ENCODE peak calls at places on chromosomes 3 and 15, in four cellular contexts. O is HepG2, P is tibial nerve, H is right lobe of liver. L is an unnamed sample.

GRCh38 chr15:62607643-62608042 is 434.9 kb upstream of the TPM1 start:
- DNase-seq in O (no peak), P (no peak), H (no peak), L (no peak)

GRCh38 chr3:5037828-5038227 is 58.6 kb downstream of the BHLHE40 start:
- DNase-seq in O (no peak), P (no peak), H (no peak), L (no peak)

GRCh38 chr3:155270485-155271342 is 22.8 kb downstream of the STRIT1 start:
- DNase-seq in O (no peak), P (no peak), H (no peak), L (no peak)

GRCh38 chr3:12495749-12496452 is 11.6 kb downstream of the TSEN2 start:
- DNase-seq in O (no peak), P (no peak), H (no peak), L (no peak)

GRCh38 chr15:42141246-42141645 is 15.2 kb downstream of the PLA2G4F start:
- DNase-seq in O (no peak), P (no peak), H (peak), L (no peak)

GRCh38 chr15:95911570-95912279 is 418.8 kb upstream of the NR2F2 start:
- DNase-seq in O (peak), P (no peak), H (no peak), L (no peak)

GRCh38 chr15:26767169-26767670 is 5.6 kb downstream of the GABRB3 start:
- DNase-seq in O (no peak), P (no peak), H (no peak), L (no peak)

GRCh38 chr15:62853833-62854210 is 188.7 kb upstream of the TPM1 start:
- DNase-seq in O (peak), P (no peak), H (no peak), L (peak)

DNA sequence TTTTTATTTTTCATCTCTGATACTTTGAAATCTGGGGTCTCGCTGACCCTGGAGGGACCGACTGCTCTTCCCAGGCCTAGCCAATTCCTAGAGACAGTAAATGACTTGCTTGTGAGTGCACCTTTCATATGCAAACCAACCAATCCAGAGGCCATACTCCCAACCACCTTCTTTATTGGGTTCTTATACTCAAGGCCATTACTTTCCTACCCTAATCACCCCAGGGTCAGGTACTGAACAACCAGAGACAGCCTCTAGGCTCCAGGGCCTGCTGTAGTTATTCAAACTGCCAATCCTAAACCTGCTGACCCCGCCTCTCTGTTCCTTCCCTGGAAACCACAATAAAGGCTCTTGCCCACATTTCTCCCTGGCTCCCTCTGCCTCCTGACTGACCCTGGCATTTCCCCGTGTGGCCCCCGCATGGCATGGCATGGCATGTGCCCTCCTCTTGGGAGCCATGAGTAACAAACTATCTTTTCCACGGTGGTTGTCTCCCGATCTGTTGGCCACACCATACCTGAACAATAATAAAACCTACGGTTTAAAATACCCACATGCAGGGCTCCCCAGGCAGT is 42.9 kb downstream of the ADCY5 start:
- DNase-seq in O (no peak), P (no peak), H (no peak), L (no peak)
- H3K27ac ChIP-seq in O (no peak), P (peak), H (peak), L (peak)

DNA sequence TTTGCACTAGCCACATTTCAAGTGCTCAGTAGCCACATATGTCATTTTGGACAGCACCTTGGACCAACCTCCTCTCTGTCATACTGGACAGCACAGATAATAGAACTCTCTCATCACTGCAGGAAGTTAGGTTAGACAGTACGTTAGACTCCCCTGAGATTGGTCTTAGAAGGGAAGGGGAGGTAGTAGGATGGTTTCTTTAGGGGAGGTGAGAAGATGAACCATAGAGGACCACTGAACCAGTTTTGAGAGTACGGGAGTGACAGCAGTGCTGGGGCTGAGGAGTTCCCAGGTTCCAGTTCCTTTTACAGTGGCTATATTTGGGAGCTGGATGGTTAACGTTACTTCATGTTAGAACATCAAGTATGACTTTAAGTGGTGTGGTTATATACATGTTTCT is 7.8 kb downstream of the LRCH3 start:
- DNase-seq in O (no peak), P (no peak), H (no peak), L (no peak)
- H3K4me3 ChIP-seq in O (no peak), P (no peak), H (no peak), L (no peak)

GRCh38 chr3:111769110-111769509 is 90.0 kb upstream of the PHLDB2 start:
- DNase-seq in O (peak), P (peak), H (peak), L (no peak)
- H3K27ac ChIP-seq in O (peak), P (peak), H (peak), L (no peak)

GRCh38 chr15:74200394-74200793 is 2.2 kb downstream of the STRA6 start:
- DNase-seq in O (no peak), P (peak), H (no peak), L (peak)

GRCh38 chr15:74199293-74199645 is 3.3 kb downstream of the STRA6 start:
- DNase-seq in O (no peak), P (no peak), H (no peak), L (no peak)

GRCh38 chr15:74201656-74202420 is 749 bp downstream of the STRA6 start:
- DNase-seq in O (no peak), P (no peak), H (no peak), L (no peak)

GRCh38 chr15:74202461-74203401 is at the start of gene STRA6:
- DNase-seq in O (peak), P (no peak), H (no peak), L (no peak)

GRCh38 chr15:74200871-74201419 is 1.6 kb downstream of the STRA6 start:
- DNase-seq in O (no peak), P (peak), H (no peak), L (no peak)
- H3K4me3 ChIP-seq in O (no peak), P (no peak), H (no peak), L (no peak)

GRCh38 chr3:124824286-124824915 is 62.8 kb downstream of the ITGB5 start:
- DNase-seq in O (no peak), P (no peak), H (no peak), L (no peak)

GRCh38 chr3:124829175-124829818 is 57.9 kb downstream of the ITGB5 start:
- DNase-seq in O (no peak), P (peak), H (no peak), L (no peak)

GRCh38 chr3:124829819-124830554 is 57.2 kb downstream of the ITGB5 start:
- DNase-seq in O (peak), P (no peak), H (no peak), L (no peak)

GRCh38 chr3:124823648-124824047 is 63.5 kb downstream of the ITGB5 start:
- DNase-seq in O (no peak), P (no peak), H (no peak), L (no peak)

DNA sequence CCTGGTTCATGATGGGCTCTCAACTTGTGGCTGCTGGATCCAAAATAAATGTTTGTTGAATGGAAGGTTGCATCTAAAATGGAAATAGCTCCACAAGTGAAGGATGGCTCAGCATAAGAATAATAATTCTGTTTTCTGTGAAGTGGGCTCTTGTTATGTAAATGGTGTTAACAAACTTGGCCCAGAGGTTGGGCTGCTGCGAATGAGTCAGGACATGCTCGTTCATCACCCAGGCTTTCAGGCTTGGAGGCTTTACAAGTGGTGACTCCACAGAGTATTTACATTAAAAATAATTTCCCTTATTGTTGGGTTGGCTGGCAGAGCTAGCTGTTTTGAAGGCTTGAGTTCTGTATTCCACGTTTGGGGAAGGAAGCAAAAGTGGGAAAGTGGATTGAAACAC is 60.5 kb downstream of the ITGB5 start:
- DNase-seq in O (no peak), P (no peak), H (no peak), L (peak)
- H3K27ac ChIP-seq in O (no peak), P (no peak), H (no peak), L (peak)

GRCh38 chr3:39105687-39106063 is 1.8 kb downstream of the GORASP1 start:
- DNase-seq in O (no peak), P (no peak), H (no peak), L (no peak)
- H3K4me3 ChIP-seq in O (no peak), P (no peak), H (no peak), L (no peak)

GRCh38 chr3:217436-217835 is 20.9 kb downstream of the CHL1 start:
- DNase-seq in O (no peak), P (no peak), H (no peak), L (no peak)
- H3K27ac ChIP-seq in O (no peak), P (no peak), H (no peak), L (no peak)

GRCh38 chr3:2657408-2657807 is 452.8 kb downstream of the IL5RA start:
- DNase-seq in O (no peak), P (no peak), H (no peak), L (no peak)

GRCh38 chr3:2657971-2658370 is 452.2 kb downstream of the IL5RA start:
- DNase-seq in O (no peak), P (no peak), H (no peak), L (no peak)

GRCh38 chr3:2656806-2657205 is 453.4 kb downstream of the IL5RA start:
- DNase-seq in O (no peak), P (no peak), H (no peak), L (no peak)

GRCh38 chr3:2653706-2654105 is 456.5 kb downstream of the IL5RA start:
- DNase-seq in O (no peak), P (no peak), H (no peak), L (no peak)

DNA sequence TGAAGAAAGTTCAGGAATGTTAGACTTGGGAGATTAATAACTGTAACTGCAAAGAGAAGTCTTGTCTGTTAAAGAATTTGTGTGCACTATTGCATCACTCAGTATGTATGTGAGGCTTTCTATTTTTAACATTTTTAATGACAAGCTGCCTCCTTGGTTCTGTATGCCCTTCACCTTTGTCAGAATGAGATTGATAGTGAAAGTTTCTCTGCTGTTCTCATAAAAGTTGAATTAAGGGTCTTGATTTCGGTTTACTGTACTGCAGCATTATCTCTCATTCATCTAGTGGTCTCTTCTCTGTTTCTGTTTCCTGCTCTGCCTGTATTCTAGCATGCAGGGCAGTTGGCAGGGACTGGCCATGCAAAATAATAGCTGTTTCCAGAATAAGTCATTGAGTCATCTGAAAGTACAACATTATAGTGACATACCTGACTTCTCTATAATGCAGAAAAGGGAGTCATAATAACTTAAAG is 454.9 kb downstream of the IL5RA start:
- DNase-seq in O (no peak), P (no peak), H (no peak), L (no peak)
- H3K4me3 ChIP-seq in O (no peak), P (no peak), H (no peak), L (no peak)

L was measured in prostate gland.